ENCODE peak calls at places on chromosomes 13 and 19, in ten cellular contexts. J is hypothalamus; S is LoVo; Q is stimulated activated CD8-positive, alpha-beta memory T cell treated with anti-CD3 and anti-CD28 coated beads, Interleukin-7, amount 100 ng/mL, for 48 hours; W is Daoy; M is activated naive CD4-positive, alpha-beta T cell treated with anti-CD3 and anti-CD28 coated beads, Interleukin-2, amount 50 U/mL, for 72 hours; G is naive thymus-derived CD8-positive, alpha-beta T cell; V is upper lobe of right lung; N is RWPE1; R is activated T-cell treated with anti-CD3 and anti-CD28 coated beads, Interleukin-2, amount 50 U/mL, for 24 hours. F is an unnamed sample.

GRCh38 chr13:27355894-27356293 is 68.5 kb upstream of the GTF3A start:
- DNase-seq in S (no peak), W (no peak), M (no peak), Q (no peak), N (no peak), V (no peak), G (no peak), J (no peak), R (no peak), F (peak; percentile 27)

GRCh38 chr13:87295636-87296035 is 375.5 kb upstream of the SLITRK5 start:
- DNase-seq in J (no peak), G (no peak), S (no peak), R (no peak), V (no peak), M (no peak), W (no peak), Q (no peak), N (no peak), F (no peak)

GRCh38 chr19:42433503-42434260 is 6.5 kb upstream of the LIPE start:
- DNase-seq in J (peak; percentile 67), S (peak; percentile 88), R (peak; percentile 72), G (peak; percentile 62), W (peak; percentile 77), Q (peak; percentile 23), M (peak; percentile 64), V (peak; percentile 81), N (no peak), F (peak; percentile 61)

GRCh38 chr19:2358548-2359173 is 1.4 kb upstream of the TMPRSS9 start:
- DNase-seq in G (no peak), W (no peak), N (no peak), S (no peak), R (no peak), V (no peak), J (no peak), Q (no peak), M (no peak), F (no peak)

GRCh38 chr19:33797821-33798633 is 1.4 kb downstream of the KCTD15 start:
- DNase-seq in R (no peak), J (no peak), M (no peak), W (no peak), G (no peak), S (no peak), Q (no peak), N (no peak), V (no peak), F (no peak)

GRCh38 chr19:35896643-35897040 is 3.7 kb downstream of the NFKBID start:
- DNase-seq in S (no peak), M (no peak), R (no peak), N (no peak), Q (no peak), V (no peak), J (no peak), W (no peak), G (no peak), F (no peak)

GRCh38 chr19:47492571-47493377 is 8.8 kb upstream of the KPTN start:
- DNase-seq in G (no peak), R (no peak), V (no peak), N (no peak), Q (no peak), W (no peak), J (no peak), S (no peak), M (no peak), F (no peak)

GRCh38 chr13:51782026-51782710 is 21.8 kb downstream of the DHRS12 start:
- DNase-seq in R (no peak), M (no peak), G (no peak), N (no peak), J (no peak), Q (no peak), S (no peak), V (no peak), W (no peak), F (no peak)

GRCh38 chr19:39413903-39414608 is 1.6 kb downstream of the PLEKHG2 start:
- DNase-seq in S (no peak), R (no peak), V (peak; percentile 71), M (no peak), W (peak; percentile 45), Q (no peak), N (no peak), G (no peak), J (no peak), F (peak; percentile 43)

GRCh38 chr13:67100723-67101122 is 129.4 kb downstream of the PCDH9 start:
- DNase-seq in M (no peak), R (no peak), V (no peak), Q (no peak), W (peak; percentile 4), J (no peak), G (no peak), N (no peak), S (no peak), F (no peak)

GRCh38 chr13:46951516-46951915 is 54.7 kb upstream of the HTR2A start:
- DNase-seq in R (no peak), W (peak; percentile 24), N (peak; percentile 67), M (no peak), J (no peak), V (no peak), S (peak; percentile 35), Q (no peak), G (no peak), F (no peak)

GRCh38 chr13:94175076-94175475 is 304.4 kb downstream of the DCT start:
- DNase-seq in N (no peak), S (no peak), R (no peak), V (no peak), J (no peak), M (no peak), W (no peak), Q (no peak), G (no peak), F (no peak)

GRCh38 chr19:40465781-40466218 is 255 bp upstream of the BLVRB start:
- DNase-seq in N (peak; percentile 97), G (peak; percentile 98), S (peak; percentile 99), M (peak; percentile 100), W (peak; percentile 100), Q (peak; percentile 99), V (peak; percentile 100), J (peak; percentile 97), R (peak; percentile 100), F (peak; percentile 98)

GRCh38 chr13:48000559-48001126 is 430 bp downstream of the SUCLA2 start:
- DNase-seq in S (no peak), R (no peak), Q (no peak), W (peak; percentile 4), G (peak; percentile 20), N (peak; percentile 40), J (no peak), M (no peak), V (no peak), F (no peak)

GRCh38 chr13:60721063-60721462 is 324.0 kb downstream of the TDRD3 start:
- DNase-seq in J (no peak), Q (no peak), V (no peak), G (no peak), R (no peak), W (no peak), S (no peak), M (no peak), N (no peak), F (no peak)

GRCh38 chr19:3573858-3574637 is 1.3 kb downstream of the HMG20B start:
- DNase-seq in Q (peak; percentile 83), J (peak; percentile 26), R (peak; percentile 85), M (peak; percentile 96), W (peak; percentile 98), V (peak; percentile 98), N (peak; percentile 89), S (peak; percentile 90), G (peak; percentile 60), F (peak; percentile 85)

GRCh38 chr13:39587939-39588338 is 15.1 kb downstream of the LHFPL6 start:
- DNase-seq in G (no peak), J (no peak), N (no peak), S (no peak), V (no peak), R (no peak), W (no peak), Q (no peak), M (no peak), F (no peak)

GRCh38 chr19:27772059-27772458 is 1440.9 kb downstream of the UQCRFS1 start:
- DNase-seq in M (no peak), Q (no peak), S (no peak), J (no peak), G (no peak), R (no peak), N (no peak), V (no peak), W (no peak), F (no peak)

GRCh38 chr19:53808710-53809125 is 15.4 kb downstream of the NLRP12 start:
- DNase-seq in J (no peak), G (no peak), V (no peak), Q (no peak), M (no peak), N (peak; percentile 14), R (no peak), S (peak; percentile 22), W (peak; percentile 72), F (peak; percentile 67)

GRCh38 chr19:6663236-6664187 is 6.4 kb downstream of the TNFSF14 start:
- DNase-seq in J (no peak), S (no peak), W (peak; percentile 29), N (no peak), M (no peak), G (no peak), V (no peak), Q (no peak), R (peak; percentile 66), F (peak; percentile 36)

GRCh38 chr13:100394005-100394695 is 194.4 kb downstream of the GGACT start:
- DNase-seq in W (peak; percentile 49), M (peak; percentile 43), Q (no peak), N (no peak), J (no peak), G (no peak), S (no peak), R (no peak), V (no peak), F (peak; percentile 29)

GRCh38 chr19:39277598-39277997 is 9.4 kb downstream of the IFNL2 start:
- DNase-seq in V (peak; percentile 43), W (peak; percentile 65), G (no peak), R (no peak), S (no peak), M (no peak), N (no peak), Q (no peak), J (no peak), F (no peak)

GRCh38 chr19:58394821-58395219 is 636 bp upstream of the RNF225 start:
- DNase-seq in W (peak; percentile 28), G (no peak), V (no peak), J (no peak), N (peak; percentile 55), M (no peak), S (peak; percentile 52), R (no peak), Q (no peak), F (no peak)

GRCh38 chr19:16342002-16342715 is 17.5 kb downstream of the KLF2 start:
- DNase-seq in V (no peak), W (no peak), N (no peak), M (peak; percentile 54), J (peak; percentile 8), S (no peak), G (peak; percentile 53), R (peak; percentile 63), Q (no peak), F (no peak)

GRCh38 chr13:21673592-21674270 is 2.9 kb downstream of the FGF9 start:
- DNase-seq in J (no peak), S (peak; percentile 66), Q (no peak), M (no peak), R (peak; percentile 72), W (peak; percentile 63), G (peak; percentile 66), N (peak; percentile 45), V (peak; percentile 82), F (no peak)

GRCh38 chr13:107348471-107348870 is 780.5 kb upstream of the ARGLU1 start:
- DNase-seq in J (no peak), W (peak; percentile 30), N (no peak), R (no peak), G (no peak), Q (no peak), S (no peak), M (no peak), V (no peak), F (no peak)

GRCh38 chr19:4354282-4354681 is 10.9 kb downstream of the MPND start:
- DNase-seq in R (no peak), N (no peak), S (no peak), Q (no peak), V (no peak), G (no peak), W (no peak), J (no peak), M (no peak), F (no peak)

GRCh38 chr19:33098023-33098652 is 17.2 kb downstream of the GPATCH1 start:
- DNase-seq in N (no peak), J (no peak), Q (no peak), R (no peak), G (no peak), M (no peak), S (peak; percentile 43), W (no peak), V (no peak), F (no peak)

F was measured in H4.